ENCODE peak calls at places on chromosome 6, in five cellular contexts. A, Z, Y, E and B are unnamed samples.

GRCh38 chr6:137811121-137811911 is 55.7 kb upstream of the TNFAIP3 start:
- DNase-seq in Z (peak; percentile 33), A (peak; percentile 68), E (peak; percentile 54), Y (peak; percentile 57), B (peak; percentile 55)

GRCh38 chr6:108946695-108947094 is 98.5 kb downstream of the ARMC2 start:
- DNase-seq in A (no peak), E (no peak), Y (no peak), Z (no peak), B (no peak)

GRCh38 chr6:111674413-111674812 is 68.7 kb upstream of the TRAF3IP2 start:
- DNase-seq in Y (no peak), A (no peak), E (no peak), Z (no peak), B (no peak)

GRCh38 chr6:33450434-33450833 is 3.9 kb upstream of the ZBTB9 start:
- DNase-seq in A (no peak), E (no peak), Y (no peak), Z (no peak), B (no peak)

GRCh38 chr6:108477034-108477433 is 83.7 kb upstream of the FOXO3 start:
- DNase-seq in Y (no peak), Z (no peak), E (no peak), A (no peak), B (no peak)

GRCh38 chr6:80969439-80969838 is 783.0 kb downstream of the TENT5A start:
- DNase-seq in Z (no peak), A (no peak), Y (no peak), E (peak; percentile 77), B (no peak)

GRCh38 chr6:166635146-166635545 is 8.1 kb upstream of the RPS6KA2 start:
- DNase-seq in A (no peak), Y (no peak), Z (no peak), E (no peak), B (no peak)

GRCh38 chr6:165049362-165049761 is 260.0 kb downstream of the C6orf118 start:
- DNase-seq in Y (no peak), E (no peak), Z (no peak), A (no peak), B (no peak)

GRCh38 chr6:27286141-27286540 is 25.9 kb downstream of the POM121L2 start:
- DNase-seq in Y (no peak), E (no peak), A (no peak), Z (no peak), B (peak; percentile 75)

GRCh38 chr6:3363296-3364025 is 93.4 kb downstream of the SLC22A23 start:
- DNase-seq in A (no peak), Y (no peak), Z (no peak), E (peak; percentile 80), B (no peak)

GRCh38 chr6:112004397-112005341 is 49.2 kb upstream of the CCN6 start:
- DNase-seq in Z (no peak), A (no peak), Y (no peak), E (no peak), B (no peak)

GRCh38 chr6:93423542-93423941 is 4.2 kb upstream of the EPHA7 start:
- DNase-seq in Z (no peak), A (no peak), E (peak; percentile 26), Y (no peak), B (no peak)

GRCh38 chr6:10586302-10586701 is 65.2 kb downstream of the GCNT2 start:
- DNase-seq in Y (no peak), E (no peak), Z (no peak), A (no peak), B (no peak)

GRCh38 chr6:64293298-64293697 is 657.7 kb downstream of the PHF3 start:
- DNase-seq in Z (no peak), Y (no peak), A (no peak), E (no peak), B (no peak)

GRCh38 chr6:150528648-150529285 is 70.9 kb upstream of the PLEKHG1 start:
- DNase-seq in Z (peak; percentile 27), Y (no peak), A (no peak), E (no peak), B (no peak)

GRCh38 chr6:113433506-113433991 is 423.6 kb upstream of the MARCKS start:
- DNase-seq in Z (no peak), A (no peak), Y (no peak), E (no peak), B (no peak)